ENCODE peak calls at places on chromosomes 11 and 22, in six cellular contexts. B is HFF-Myc, Z is SW 1271, G is pancreas, C is 8988T, U is NCI-H1105. Q is an unnamed sample.

GRCh38 chr11:111409915-111410314 is 30.8 kb upstream of the POU2AF1 start:
- DNase-seq in B (no peak), Z (no peak), G (no peak), C (no peak), U (no peak), Q (no peak)

GRCh38 chr22:50289942-50290630 is 17.4 kb downstream of the PLXNB2 start:
- DNase-seq in B (no peak), Z (no peak), G (no peak), C (no peak), U (no peak), Q (no peak)

GRCh38 chr11:108316061-108316460 is 93.2 kb downstream of the ATM start:
- DNase-seq in B (no peak), Z (no peak), G (no peak), C (no peak), U (no peak), Q (no peak)

GRCh38 chr11:94400839-94401772 is at the start of gene GPR83:
- DNase-seq in B (no peak), Z (no peak), G (no peak), C (no peak), U (peak), Q (no peak)

GRCh38 chr11:2694995-2695939 is 4.5 kb downstream of the KCNQ1OT1 start:
- DNase-seq in B (no peak), Z (no peak), G (no peak), C (no peak), U (no peak), Q (no peak)

GRCh38 chr22:29954203-29954855 is 71.4 kb downstream of the MTMR3 start:
- DNase-seq in B (no peak), Z (no peak), G (no peak), C (no peak), U (no peak), Q (no peak)

GRCh38 chr11:10932976-10933375 is 75.1 kb upstream of the ZBED5 start:
- DNase-seq in B (no peak), Z (no peak), G (no peak), C (no peak), U (no peak), Q (no peak)

GRCh38 chr11:35116762-35117588 is 22.0 kb upstream of the CD44 start:
- DNase-seq in B (peak), Z (no peak), G (peak), C (no peak), U (no peak), Q (no peak)

GRCh38 chr22:38729946-38730345 is 24.2 kb downstream of the GTPBP1 start:
- DNase-seq in B (no peak), Z (no peak), G (no peak), C (no peak), U (no peak), Q (no peak)

GRCh38 chr11:66443602-66444001 is 5.0 kb upstream of the MRPL11 start:
- DNase-seq in B (peak), Z (no peak), G (no peak), C (no peak), U (no peak), Q (no peak)

GRCh38 chr11:134405841-134406240 is 6.2 kb downstream of the B3GAT1 start:
- DNase-seq in B (no peak), Z (no peak), G (no peak), C (peak), U (no peak), Q (no peak)

GRCh38 chr11:131760191-131760951 is 390.0 kb downstream of the NTM start:
- DNase-seq in B (peak), Z (no peak), G (no peak), C (no peak), U (no peak), Q (no peak)

GRCh38 chr11:43493431-43493830 is 134.7 kb downstream of the TTC17 start:
- DNase-seq in B (no peak), Z (no peak), G (no peak), C (no peak), U (no peak), Q (no peak)